ENCODE peak calls at places on chromosome 3, in eight cellular contexts. C, L, S, Z, B, N, E and I are unnamed samples.

GRCh38 chr3:70298385-70298784 is 14.1 kb downstream of the MDFIC2 start:
- DNase-seq in E (no peak), C (no peak), B (no peak), L (no peak), S (no peak), N (no peak), Z (no peak), I (no peak)

GRCh38 chr3:14258906-14259904 is 80.6 kb downstream of the LSM3 start:
- DNase-seq in E (no peak), L (no peak), B (no peak), N (no peak), C (no peak), S (no peak), Z (no peak), I (peak)

GRCh38 chr3:52221563-52222318 is 3.7 kb downstream of the TLR9 start:
- DNase-seq in L (peak), N (no peak), Z (no peak), E (no peak), B (no peak), C (no peak), S (no peak), I (no peak)

GRCh38 chr3:4656059-4656458 is 162.9 kb downstream of the ITPR1 start:
- DNase-seq in B (peak), E (peak), L (no peak), C (peak), N (no peak), Z (peak), S (no peak), I (peak)

GRCh38 chr3:16671690-16672089 is 66.5 kb upstream of the DAZL start:
- DNase-seq in S (no peak), B (no peak), N (no peak), Z (no peak), E (no peak), C (no peak), L (no peak), I (no peak)

GRCh38 chr3:101676765-101677435 is at the start of gene ZBTB11:
- DNase-seq in C (peak), S (no peak), Z (peak), B (peak), E (peak), N (peak), L (peak), I (peak)

GRCh38 chr3:25457642-25458419 is 29.8 kb downstream of the RARB start:
- DNase-seq in L (no peak), E (no peak), Z (no peak), C (no peak), B (no peak), S (no peak), N (no peak), I (peak)

GRCh38 chr3:157064402-157064801 is 95.5 kb downstream of the CCNL1 start:
- DNase-seq in S (no peak), N (no peak), Z (no peak), C (no peak), B (no peak), E (no peak), L (peak), I (no peak)

GRCh38 chr3:108495717-108496116 is 14.7 kb downstream of the MYH15 start:
- DNase-seq in Z (no peak), S (no peak), C (no peak), B (no peak), L (no peak), E (no peak), N (no peak), I (no peak)

GRCh38 chr3:59818033-59818936 is 768.5 kb upstream of the CFAP20DC start:
- DNase-seq in E (no peak), C (peak), B (no peak), S (no peak), N (no peak), L (no peak), Z (peak), I (peak)

GRCh38 chr3:69527498-69527897 is 141.6 kb upstream of the FRMD4B start:
- DNase-seq in C (no peak), S (no peak), Z (no peak), L (no peak), E (no peak), N (no peak), B (no peak), I (no peak)

GRCh38 chr3:49377483-49377882 is 19.3 kb upstream of the GPX1 start:
- DNase-seq in L (no peak), E (no peak), B (no peak), Z (no peak), N (peak), S (peak), C (no peak), I (peak)

GRCh38 chr3:167733961-167734497 is 663 bp downstream of the PDCD10 start:
- DNase-seq in L (no peak), E (no peak), S (no peak), C (no peak), Z (no peak), N (no peak), B (no peak), I (peak)

GRCh38 chr3:184361932-184362667 is 590 bp downstream of the POLR2H start:
- DNase-seq in Z (peak), B (peak), C (no peak), E (peak), S (peak), N (peak), L (peak), I (peak)

GRCh38 chr3:139302084-139302800 is 41.6 kb upstream of the MRPS22 start:
- DNase-seq in B (no peak), C (peak), E (no peak), S (no peak), L (no peak), N (peak), Z (no peak), I (peak)

GRCh38 chr3:170697803-170698350 is 112.0 kb upstream of the SLC7A14 start:
- DNase-seq in Z (no peak), N (no peak), E (no peak), L (no peak), B (no peak), C (no peak), S (no peak), I (no peak)

GRCh38 chr3:48268936-48269551 is 28.1 kb downstream of the ZNF589 start:
- DNase-seq in S (no peak), B (no peak), C (no peak), E (no peak), N (peak), Z (peak), L (no peak), I (no peak)

GRCh38 chr3:131848111-131848510 is 186.7 kb downstream of the CPNE4 start:
- DNase-seq in L (no peak), B (no peak), Z (no peak), E (no peak), S (peak), N (no peak), C (no peak), I (no peak)

GRCh38 chr3:128374746-128375445 is 91.8 kb downstream of the DNAJB8 start:
- DNase-seq in B (no peak), S (no peak), E (no peak), N (no peak), Z (no peak), C (no peak), L (no peak), I (peak)

GRCh38 chr3:139378587-139378986 is 10.9 kb downstream of the COPB2 start:
- DNase-seq in E (no peak), Z (no peak), L (no peak), C (no peak), B (no peak), N (no peak), S (no peak), I (no peak)